ENCODE peak calls at places on chromosomes 6 and 20, in four cellular contexts. One of them, this sample, is unnamed. For H3K36me3, the result is how much of the 10 kb centered on the place peaks cover.

GRCh38 chr6:168584671-168585070 is 143.7 kb downstream of the SMOC2 start:
- DNase-seq in HepG2: no peak
- DNase-seq in HCT116: no peak
- DNase-seq in K562: no peak
- DNase-seq in this sample: no peak

GRCh38 chr20:47907031-47907670 is 121.9 kb upstream of the SULF2 start:
- DNase-seq in K562: no peak
- DNase-seq in HepG2: no peak
- DNase-seq in HCT116: no peak
- DNase-seq in this sample: no peak

GRCh38 chr6:161748535-161749386 is 474.9 kb upstream of the AGPAT4 start:
- DNase-seq in HepG2: peak
- DNase-seq in HCT116: peak
- DNase-seq in K562: peak
- DNase-seq in this sample: no peak

GRCh38 chr6:108844135-108844534 is 4.1 kb upstream of the ARMC2 start:
- DNase-seq in K562: peak
- DNase-seq in HepG2: no peak
- DNase-seq in HCT116: no peak
- DNase-seq in this sample: no peak

GRCh38 chr6:99353126-99353525 is 3.7 kb upstream of the FAXC start:
- DNase-seq in HepG2: no peak
- DNase-seq in K562: no peak
- DNase-seq in HCT116: no peak
- DNase-seq in this sample: no peak

GRCh38 chr6:37516920-37517405 is 17.3 kb upstream of the CCDC167 start:
- DNase-seq in HepG2: no peak
- DNase-seq in K562: no peak
- DNase-seq in HCT116: no peak
- DNase-seq in this sample: no peak

GRCh38 chr6:37221585-37222124 is 35.9 kb upstream of the TBC1D22B start:
- DNase-seq in HepG2: no peak
- DNase-seq in HCT116: no peak
- DNase-seq in K562: no peak
- DNase-seq in this sample: no peak

GRCh38 chr6:161406633-161407032 is 132.8 kb upstream of the AGPAT4 start:
- DNase-seq in K562: no peak
- DNase-seq in HepG2: no peak
- DNase-seq in HCT116: peak
- DNase-seq in this sample: no peak

GRCh38 chr20:56903421-56903820 is 274.3 kb downstream of the TFAP2C start:
- DNase-seq in HepG2: no peak
- DNase-seq in HCT116: no peak
- DNase-seq in K562: no peak
- DNase-seq in this sample: no peak

GRCh38 chr6:169420912-169421543 is 167.4 kb upstream of the THBS2 start:
- DNase-seq in HCT116: peak
- DNase-seq in HepG2: peak
- DNase-seq in K562: peak
- DNase-seq in this sample: no peak

GRCh38 chr20:63176448-63177133 is 39.3 kb downstream of the YTHDF1 start:
- DNase-seq in HCT116: no peak
- DNase-seq in K562: no peak
- DNase-seq in HepG2: no peak
- DNase-seq in this sample: no peak

GRCh38 chr6:165831812-165832470 is 168.9 kb upstream of the PDE10A start:
- DNase-seq in K562: no peak
- DNase-seq in HepG2: no peak
- DNase-seq in HCT116: no peak
- DNase-seq in this sample: no peak

GRCh38 chr6:106922626-106923025 is 51.9 kb downstream of the CD24 start:
- DNase-seq in HepG2: no peak
- DNase-seq in HCT116: no peak
- DNase-seq in K562: no peak
- DNase-seq in this sample: no peak

GRCh38 chr20:54643761-54644160 is 168.4 kb downstream of the DOK5 start:
- DNase-seq in K562: no peak
- DNase-seq in HCT116: no peak
- DNase-seq in HepG2: no peak
- DNase-seq in this sample: no peak

GRCh38 chr20:47927385-47927851 is 142.1 kb upstream of the SULF2 start:
- DNase-seq in HepG2: no peak
- DNase-seq in HCT116: no peak
- DNase-seq in K562: no peak
- DNase-seq in this sample: no peak

GRCh38 chr6:170030284-170031095 is 260.4 kb downstream of the DLL1 start:
- DNase-seq in HCT116: no peak
- DNase-seq in HepG2: no peak
- DNase-seq in K562: no peak
- DNase-seq in this sample: no peak

GRCh38 chr6:10962673-10963072 is 75.8 kb downstream of the SYCP2L start:
- DNase-seq in HCT116: no peak
- DNase-seq in HepG2: no peak
- DNase-seq in K562: no peak
- DNase-seq in this sample: no peak

GRCh38 chr20:19275630-19276071 is 63.2 kb downstream of the SLC24A3 start:
- DNase-seq in K562: no peak
- DNase-seq in HepG2: no peak
- DNase-seq in HCT116: no peak
- DNase-seq in this sample: no peak

GRCh38 chr6:107132330-107132954 is 17.1 kb upstream of the BEND3 start:
- DNase-seq in K562: no peak
- DNase-seq in HCT116: peak
- DNase-seq in HepG2: peak
- DNase-seq in this sample: no peak

GRCh38 chr20:64238115-64238825 is 17.3 kb upstream of the PCMTD2 start:
- DNase-seq in HepG2: peak
- DNase-seq in K562: no peak
- DNase-seq in HCT116: no peak
- DNase-seq in this sample: no peak

GRCh38 chr6:52570291-52570700 is 6.6 kb downstream of the TRAM2 start:
- DNase-seq in HCT116: no peak
- DNase-seq in HepG2: no peak
- DNase-seq in K562: no peak
- DNase-seq in this sample: no peak

GRCh38 chr6:89840538-89840937 is 10.9 kb downstream of the CASP8AP2 start:
- DNase-seq in HepG2: no peak
- DNase-seq in K562: peak
- DNase-seq in HCT116: no peak
- DNase-seq in this sample: no peak

GRCh38 chr6:90238663-90239542 is 57.7 kb downstream of the BACH2 start:
- DNase-seq in HepG2: no peak
- DNase-seq in K562: no peak
- DNase-seq in HCT116: no peak
- DNase-seq in this sample: no peak

GRCh38 chr20:44720994-44721784 is 6.0 kb downstream of the CCN5 start:
- DNase-seq in K562: no peak
- DNase-seq in HCT116: peak
- DNase-seq in HepG2: no peak
- DNase-seq in this sample: peak

GRCh38 chr6:22029169-22029568 is 267.7 kb downstream of the PRL start:
- DNase-seq in HCT116: no peak
- DNase-seq in HepG2: no peak
- DNase-seq in K562: no peak
- DNase-seq in this sample: no peak

GRCh38 chr6:90458353-90459224 is 128.3 kb downstream of the MAP3K7 start:
- DNase-seq in K562: peak
- DNase-seq in HCT116: no peak
- DNase-seq in HepG2: no peak
- DNase-seq in this sample: no peak

GRCh38 chr6:11412616-11413015 is 124.9 kb upstream of the TMEM170B start:
- DNase-seq in K562: no peak
- DNase-seq in HepG2: no peak
- DNase-seq in HCT116: no peak
- DNase-seq in this sample: no peak

GRCh38 chr6:169789146-169789943 is 37.9 kb downstream of the ERMARD start:
- DNase-seq in HCT116: no peak
- DNase-seq in HepG2: peak
- DNase-seq in K562: peak
- DNase-seq in this sample: no peak

DNA sequence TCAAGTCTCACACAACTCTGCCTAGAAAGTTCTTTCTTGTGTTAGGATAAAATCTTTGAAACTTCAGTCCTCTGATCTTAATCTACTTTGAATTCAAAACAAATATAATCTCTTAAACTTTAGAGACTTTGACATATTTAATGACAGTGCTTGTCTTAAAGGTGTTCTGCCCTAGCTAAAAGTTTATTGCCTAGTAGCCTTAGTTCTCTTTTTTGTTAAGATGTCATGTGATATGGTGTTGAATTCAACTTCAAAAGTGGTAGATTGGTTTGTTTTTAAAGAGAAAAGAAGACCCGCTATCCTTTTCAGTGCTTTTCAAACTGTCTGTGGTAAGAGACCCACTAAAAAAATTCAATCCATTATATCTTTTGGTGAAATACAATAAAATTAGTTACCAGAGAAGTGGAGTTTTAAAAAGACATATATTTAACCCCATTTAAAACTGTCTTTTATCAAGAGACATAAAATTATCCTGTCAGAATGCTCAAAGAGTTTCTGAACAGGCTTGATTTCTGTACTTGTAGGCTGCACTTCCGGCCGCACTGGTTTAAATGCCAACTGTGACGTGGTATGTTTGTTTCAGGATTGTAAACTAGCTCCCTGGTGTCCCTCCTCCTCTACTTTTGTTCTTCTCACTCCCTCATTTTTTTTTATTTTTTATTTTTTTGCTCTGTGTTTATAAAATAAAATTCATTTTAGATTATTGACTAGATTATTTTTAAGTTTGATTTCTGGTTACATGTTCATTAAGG is 76.5 kb downstream of the QKI start:
- DNase-seq in HCT116: no peak
- DNase-seq in HepG2: no peak
- DNase-seq in K562: no peak
- DNase-seq in this sample: no peak
- H3K4me3 ChIP-seq in HCT116: no peak
- H3K4me3 ChIP-seq in HepG2: no peak
- H3K4me3 ChIP-seq in K562: no peak
- H3K4me3 ChIP-seq in this sample: no peak

DNA sequence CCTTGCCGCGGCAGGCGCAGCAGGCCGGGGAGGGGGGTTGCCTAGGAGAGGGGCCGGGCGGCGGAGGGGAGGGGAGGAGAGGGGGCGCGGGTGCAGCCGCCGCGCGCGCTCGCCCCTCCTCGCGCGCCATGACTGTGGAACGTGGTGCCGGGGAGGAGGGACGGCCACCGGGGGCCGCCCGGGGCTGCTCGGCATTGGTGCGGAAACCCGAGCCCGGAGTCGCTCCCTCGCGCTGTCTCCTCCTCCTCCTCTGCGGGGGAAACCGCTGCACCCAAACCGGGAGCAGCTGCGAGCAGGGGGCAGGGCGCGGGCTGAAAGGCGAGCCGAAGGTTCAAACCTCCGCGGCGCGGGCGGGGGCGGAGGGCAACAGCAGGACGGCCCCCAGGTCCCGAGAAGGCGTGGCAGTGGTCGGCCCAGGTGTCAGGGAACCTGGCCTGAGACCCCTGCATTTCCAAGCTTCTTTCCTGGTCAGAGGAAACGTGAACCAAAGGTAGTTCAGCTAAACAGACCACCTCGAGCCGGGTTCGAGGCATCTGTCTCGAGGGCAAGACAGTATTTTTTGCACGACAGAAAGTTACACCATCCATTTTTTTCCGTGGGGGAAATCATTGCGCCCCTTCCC is 1.4 kb upstream of the TRERF1 start:
- DNase-seq in K562: peak
- DNase-seq in HepG2: peak
- DNase-seq in HCT116: peak
- DNase-seq in this sample: peak
- TF ChIP-seq TCF7L2 in K562: no peak
- TF ChIP-seq TCF7L2 in HepG2: no peak
- TF ChIP-seq TCF7L2 in HCT116: peak
- TF ChIP-seq TCF7L2 in this sample: peak

DNA sequence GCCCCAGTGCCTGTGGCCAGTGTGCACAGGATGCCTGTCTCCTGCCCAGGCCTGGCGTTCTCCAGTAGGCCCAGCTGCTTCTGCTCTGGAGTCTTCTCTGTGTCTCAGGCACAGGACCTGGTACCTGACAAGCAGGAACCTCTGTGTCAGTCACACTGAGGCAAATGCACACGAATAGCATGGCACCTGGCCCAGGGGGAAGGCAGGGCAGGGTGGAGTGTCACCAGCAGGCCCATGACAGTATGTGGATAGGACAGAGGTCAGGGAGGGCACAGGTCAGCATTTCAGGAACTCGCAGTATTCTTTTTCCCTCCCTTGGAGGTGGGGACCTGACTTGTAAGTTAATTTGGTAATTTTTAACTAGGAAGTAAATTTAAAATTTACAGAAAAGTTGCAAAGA is 5.6 kb downstream of the PSMG4 start:
- DNase-seq in HepG2: no peak
- DNase-seq in K562: no peak
- DNase-seq in HCT116: no peak
- DNase-seq in this sample: no peak
- H3K36me3 ChIP-seq in HepG2: under half
- H3K36me3 ChIP-seq in K562: half or more
- H3K36me3 ChIP-seq in HCT116: under half
- H3K36me3 ChIP-seq in this sample: under half

GRCh38 chr6:113632220-113632864 is 224.8 kb upstream of the MARCKS start:
- DNase-seq in HCT116: peak
- DNase-seq in HepG2: peak
- DNase-seq in K562: no peak
- DNase-seq in this sample: peak

GRCh38 chr6:113633638-113634037 is 223.5 kb upstream of the MARCKS start:
- DNase-seq in K562: no peak
- DNase-seq in HepG2: no peak
- DNase-seq in HCT116: no peak
- DNase-seq in this sample: no peak

GRCh38 chr6:113636357-113636824 is 220.8 kb upstream of the MARCKS start:
- DNase-seq in K562: no peak
- DNase-seq in HepG2: peak
- DNase-seq in HCT116: no peak
- DNase-seq in this sample: no peak

GRCh38 chr6:113635222-113635970 is 221.7 kb upstream of the MARCKS start:
- DNase-seq in HepG2: no peak
- DNase-seq in K562: no peak
- DNase-seq in HCT116: no peak
- DNase-seq in this sample: no peak

DNA sequence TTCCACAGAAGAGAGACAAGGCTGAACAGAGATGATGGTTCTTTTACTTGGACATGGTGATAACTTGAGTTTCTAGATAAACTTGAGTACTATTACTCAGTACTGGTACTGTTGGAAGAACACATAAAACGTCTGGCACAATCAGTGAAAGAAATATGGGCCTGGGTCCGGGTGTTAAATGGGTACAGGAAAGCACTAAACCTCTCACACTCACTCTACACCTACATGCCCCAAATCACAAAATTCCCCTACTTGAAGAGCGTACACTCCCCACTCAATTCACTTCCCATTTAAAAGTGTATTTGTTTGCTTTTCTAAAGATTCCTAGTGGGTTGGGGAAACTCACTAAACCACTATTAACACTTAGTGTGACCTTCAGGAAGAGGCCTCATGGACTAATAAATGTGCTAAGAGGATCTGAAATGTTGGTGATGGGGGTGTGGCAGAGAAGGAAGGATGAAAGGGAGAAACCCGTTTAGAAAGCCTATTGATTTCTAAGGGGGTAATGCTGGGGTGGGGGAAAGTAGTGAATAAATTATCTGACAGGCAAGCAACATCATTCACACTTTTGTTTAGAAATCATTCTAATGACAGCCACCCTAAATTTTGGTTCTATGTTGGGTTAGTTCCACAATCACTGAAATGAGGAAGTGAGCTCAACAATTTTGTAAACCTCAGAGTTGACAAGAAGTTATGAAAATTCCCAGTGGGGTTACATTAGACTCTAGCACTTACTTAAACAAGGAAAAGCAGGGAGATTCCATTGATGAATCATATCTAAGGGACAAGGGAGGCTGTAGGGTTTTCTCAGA is 222.6 kb upstream of the MARCKS start:
- DNase-seq in HepG2: no peak
- DNase-seq in HCT116: no peak
- DNase-seq in K562: no peak
- DNase-seq in this sample: no peak
- H3K4me3 ChIP-seq in HepG2: no peak
- H3K4me3 ChIP-seq in HCT116: no peak
- H3K4me3 ChIP-seq in K562: no peak
- H3K4me3 ChIP-seq in this sample: no peak